ENCODE peak calls at places on chromosome 19, in seven cellular contexts. N, J, S, M, P, X and G are unnamed samples.

GRCh38 chr19:2491130-2491801 is 15.3 kb downstream of the GADD45B start:
- DNase-seq in N (peak; percentile 89), J (peak; percentile 96), S (no peak), M (peak; percentile 98), P (no peak), X (peak; percentile 41), G (no peak)

GRCh38 chr19:55581828-55582223 is 1.2 kb upstream of the ZNF579 start:
- DNase-seq in N (no peak), J (no peak), S (no peak), M (no peak), P (no peak), X (no peak), G (no peak)

GRCh38 chr19:5719274-5719960 is 529 bp downstream of the LONP1 start:
- DNase-seq in N (no peak), J (no peak), S (no peak), M (no peak), P (no peak), X (peak; percentile 40), G (no peak)

GRCh38 chr19:8596168-8596567 is 14.3 kb downstream of the ADAMTS10 start:
- DNase-seq in N (no peak), J (no peak), S (no peak), M (no peak), P (no peak), X (no peak), G (no peak)

GRCh38 chr19:20453424-20453938 is 112.1 kb downstream of the ZNF737 start:
- DNase-seq in N (no peak), J (no peak), S (no peak), M (no peak), P (no peak), X (no peak), G (no peak)

GRCh38 chr19:50020481-50020880 is 4.7 kb downstream of the VRK3 start:
- DNase-seq in N (no peak), J (no peak), S (no peak), M (no peak), P (no peak), X (peak; percentile 16), G (no peak)

GRCh38 chr19:54448774-54449700 is at the start of gene LENG8:
- DNase-seq in N (peak; percentile 98), J (peak; percentile 98), S (peak; percentile 97), M (peak; percentile 98), P (peak; percentile 99), X (peak; percentile 99), G (no peak)

GRCh38 chr19:55041627-55042343 is 3.7 kb upstream of the GP6 start:
- DNase-seq in N (no peak), J (no peak), S (no peak), M (no peak), P (no peak), X (peak; percentile 74), G (no peak)

GRCh38 chr19:1590641-1591397 is 1.8 kb downstream of the MBD3 start:
- DNase-seq in N (no peak), J (peak; percentile 32), S (no peak), M (no peak), P (no peak), X (peak; percentile 23), G (no peak)

GRCh38 chr19:51321799-51322198 is 10.4 kb downstream of the IGLON5 start:
- DNase-seq in N (no peak), J (no peak), S (no peak), M (no peak), P (no peak), X (no peak), G (no peak)

GRCh38 chr19:45063851-45064801 is 12.2 kb downstream of the ZNF296 start:
- DNase-seq in N (no peak), J (no peak), S (no peak), M (no peak), P (no peak), X (no peak), G (no peak)

GRCh38 chr19:10420444-10421239 is at the start of gene PDE4A:
- DNase-seq in N (no peak), J (no peak), S (no peak), M (no peak), P (no peak), X (no peak), G (no peak)

GRCh38 chr19:2424686-2425621 is 2.4 kb downstream of the TIMM13 start:
- DNase-seq in N (no peak), J (no peak), S (no peak), M (peak; percentile 30), P (no peak), X (peak; percentile 69), G (no peak)

GRCh38 chr19:12949363-12950284 is 4.0 kb downstream of the RAD23A start:
- DNase-seq in N (no peak), J (no peak), S (no peak), M (no peak), P (no peak), X (no peak), G (no peak)

GRCh38 chr19:12955996-12956395 is 1.0 kb downstream of the GADD45GIP1 start:
- DNase-seq in N (no peak), J (no peak), S (no peak), M (no peak), P (no peak), X (no peak), G (no peak)

GRCh38 chr19:12954150-12954962 is 2.7 kb downstream of the GADD45GIP1 start:
- DNase-seq in N (no peak), J (no peak), S (no peak), M (no peak), P (no peak), X (no peak), G (no peak)

GRCh38 chr19:12953456-12954149 is 3.4 kb downstream of the GADD45GIP1 start:
- DNase-seq in N (no peak), J (no peak), S (no peak), M (no peak), P (no peak), X (no peak), G (no peak)

GRCh38 chr19:12952488-12953455 is 4.3 kb downstream of the GADD45GIP1 start:
- DNase-seq in N (no peak), J (no peak), S (no peak), M (no peak), P (no peak), X (peak; percentile 86), G (no peak)
- H3K4me1 ChIP-seq in N (peaks cover 7% of the 10 kb centered on the region), J (peaks cover 47% of the 10 kb centered on the region), S (peaks cover 27% of the 10 kb centered on the region), M (peaks cover 50% of the 10 kb centered on the region), P (peaks cover 47% of the 10 kb centered on the region), X (peaks cover 38% of the 10 kb centered on the region), G (peaks cover 57% of the 10 kb centered on the region)

GRCh38 chr19:48814895-48815294 is 4.1 kb upstream of the BCAT2 start:
- DNase-seq in N (no peak), J (no peak), S (no peak), M (no peak), P (no peak), X (no peak), G (no peak)

GRCh38 chr19:48815870-48816501 is 5.2 kb upstream of the BCAT2 start:
- DNase-seq in N (no peak), J (no peak), S (no peak), M (peak; percentile 62), P (no peak), X (no peak), G (no peak)

GRCh38 chr19:48813123-48813911 is 2.5 kb upstream of the BCAT2 start:
- DNase-seq in N (no peak), J (no peak), S (no peak), M (no peak), P (no peak), X (no peak), G (no peak)

GRCh38 chr19:48810151-48810550 is 678 bp downstream of the BCAT2 start:
- DNase-seq in N (no peak), J (no peak), S (no peak), M (no peak), P (no peak), X (peak; percentile 13), G (no peak)

DNA sequence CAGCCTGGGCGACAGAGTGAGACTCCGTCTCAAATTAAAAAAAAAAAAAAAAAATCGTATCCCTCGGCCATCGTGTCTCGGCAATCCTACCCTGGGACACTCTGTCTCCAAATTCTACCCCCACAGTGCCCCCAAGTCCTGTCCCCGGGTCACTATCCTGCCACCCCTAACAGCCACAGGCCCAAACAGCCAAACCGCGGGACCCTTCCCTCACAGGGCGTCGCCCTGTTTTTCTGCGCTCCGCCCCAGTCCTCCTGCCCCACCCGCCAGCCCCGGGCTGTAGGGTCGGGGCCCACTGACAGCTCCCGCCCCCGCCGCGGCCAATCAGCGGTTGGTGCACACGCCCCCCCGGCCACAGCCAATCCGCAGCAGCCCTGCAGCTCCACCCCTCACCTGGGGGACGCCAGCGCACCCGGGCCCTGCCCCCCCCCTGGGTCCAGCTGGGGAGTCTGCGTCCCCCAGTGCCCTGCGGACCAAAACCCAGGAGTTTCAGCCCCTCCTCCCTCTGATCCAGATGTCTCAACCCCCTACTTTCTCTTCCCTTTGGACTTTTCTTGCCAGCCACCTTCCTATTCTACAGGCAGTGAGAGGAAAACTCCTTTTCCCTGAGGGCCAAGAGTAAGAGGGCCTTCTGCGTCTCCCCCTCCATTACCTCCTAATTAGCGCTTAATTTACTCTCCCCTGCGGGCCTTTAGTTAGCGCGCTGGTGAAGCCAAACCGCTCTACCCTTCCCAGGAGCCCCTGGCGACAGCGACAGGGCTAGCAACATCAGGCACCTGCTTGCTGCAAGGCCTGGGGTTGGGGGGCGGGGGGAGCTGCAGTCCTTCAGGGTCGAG is 1.5 kb upstream of the BCAT2 start:
- DNase-seq in N (peak; percentile 79), J (peak; percentile 93), S (no peak), M (peak; percentile 93), P (peak; percentile 95), X (peak; percentile 72), G (no peak)
- TF ChIP-seq POLR2AphosphoS5 in N (peak; percentile 59), J (peak; percentile 74), S (peak; percentile 70), M (peak; percentile 80), P (no peak), X (peak; percentile 23), G (peak; percentile 90)

DNA sequence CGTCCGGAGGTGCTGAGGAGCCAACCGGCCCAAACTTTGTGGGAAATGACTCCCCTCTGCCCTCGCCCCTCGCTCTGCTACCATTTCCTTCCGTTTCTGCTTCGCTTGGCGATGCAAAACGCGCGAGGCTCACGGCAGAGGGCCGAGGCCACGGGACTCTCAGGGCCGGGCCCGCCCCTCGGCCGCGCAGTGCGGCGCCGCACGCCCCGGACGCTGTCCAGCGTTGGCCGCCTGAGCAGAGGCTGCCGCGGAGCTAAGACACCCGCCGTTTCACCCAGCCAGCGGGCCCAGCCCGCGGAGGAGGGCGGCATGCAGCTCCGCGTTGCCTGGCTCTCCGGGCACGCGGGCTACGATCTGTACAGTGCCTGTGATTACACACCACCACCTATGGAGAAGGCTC is 2.1 kb upstream of the ZNF578 start:
- DNase-seq in N (no peak), J (no peak), S (no peak), M (no peak), P (no peak), X (no peak), G (no peak)
- H3K4me1 ChIP-seq in N (no peaks in the 10 kb centered on the region), J (peaks cover 6% of the 10 kb centered on the region), S (no peaks in the 10 kb centered on the region), M (peaks cover 8% of the 10 kb centered on the region), P (peaks cover 6% of the 10 kb centered on the region), X (no peaks in the 10 kb centered on the region), G (peaks cover 6% of the 10 kb centered on the region)

GRCh38 chr19:47391510-47392223 is 27.7 kb downstream of the MEIS3 start:
- DNase-seq in N (peak; percentile 79), J (peak; percentile 76), S (peak; percentile 49), M (peak; percentile 82), P (peak; percentile 89), X (peak; percentile 60), G (no peak)

GRCh38 chr19:47390533-47391488 is 28.5 kb downstream of the MEIS3 start:
- DNase-seq in N (no peak), J (no peak), S (no peak), M (no peak), P (no peak), X (no peak), G (no peak)

DNA sequence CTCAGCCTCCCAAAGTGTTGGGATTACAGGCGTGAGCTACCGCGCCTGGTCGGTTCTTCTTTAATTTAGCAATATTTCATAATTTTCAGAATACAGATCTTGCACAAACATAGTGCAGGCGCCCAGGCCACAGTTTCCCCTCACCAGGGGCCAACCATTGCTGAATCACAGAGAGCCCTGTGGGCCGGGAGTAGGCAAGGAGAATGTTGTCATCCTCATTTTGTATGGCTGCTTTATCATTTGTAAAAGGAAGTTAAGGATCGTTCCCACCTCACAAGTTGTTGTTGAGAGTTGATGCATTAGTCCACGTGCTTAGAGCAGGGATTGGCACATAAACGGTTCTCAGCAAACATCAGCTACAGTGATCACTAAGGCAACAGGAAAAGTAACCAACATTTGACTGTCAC is 30.2 kb downstream of the MEIS3 start:
- DNase-seq in N (no peak), J (peak; percentile 14), S (no peak), M (no peak), P (no peak), X (no peak), G (no peak)
- TF ChIP-seq POLR2AphosphoS5 in N (no peak), J (no peak), S (no peak), M (no peak), P (no peak), X (no peak), G (no peak)